ENCODE peak calls at places on chromosomes 7 and 10, in four cellular contexts. T is stimulated activated CD8-positive, alpha-beta memory T cell treated with anti-CD3 and anti-CD28 coated beads, Interleukin-4, amount 100 ng/mL, for 1 hour; X is GM12865; V is HCT116. S is an unnamed sample.

GRCh38 chr10:29804025-29804852 is 169.5 kb upstream of the SVIL start:
- DNase-seq in T (no peak), X (no peak), V (peak; percentile 66), S (no peak)

GRCh38 chr7:1569440-1569832 is 396 bp downstream of the PSMG3 start:
- DNase-seq in T (no peak), X (no peak), V (no peak), S (no peak)

GRCh38 chr7:121113288-121113687 is 124.8 kb downstream of the CPED1 start:
- DNase-seq in T (no peak), X (no peak), V (no peak), S (no peak)

GRCh38 chr7:30163231-30163894 is 28.6 kb downstream of the MTURN start:
- DNase-seq in T (no peak), X (peak; percentile 67), V (no peak), S (peak; percentile 83)

GRCh38 chr7:95190515-95190914 is 133.8 kb downstream of the PON1 start:
- DNase-seq in T (no peak), X (peak; percentile 38), V (no peak), S (no peak)

GRCh38 chr7:650339-651031 is 76.0 kb upstream of the DNAAF5 start:
- DNase-seq in T (no peak), X (no peak), V (no peak), S (peak; percentile 73)

GRCh38 chr7:34191766-34192550 is 286.6 kb downstream of the BMPER start:
- DNase-seq in T (no peak), X (no peak), V (no peak), S (peak; percentile 72)

GRCh38 chr10:59175538-59176240 is 754 bp upstream of the PHYHIPL start:
- DNase-seq in T (no peak), X (peak; percentile 17), V (no peak), S (peak; percentile 81)

GRCh38 chr10:70932415-70933196 is 44.2 kb upstream of the PCBD1 start:
- DNase-seq in T (no peak), X (no peak), V (no peak), S (no peak)

S was measured in Ammon's horn.